ENCODE peak calls at places on chromosomes 11 and 22, in four cellular contexts. E is T-helper 1 cell, A is GM04504, W is NCI-H1694 treated with DMSO at 0.1 percent for 48 hours. O is an unnamed sample.

GRCh38 chr11:96303980-96304379 is 39.0 kb downstream of the MAML2 start:
- DNase-seq in A (no peak), E (no peak), W (no peak), O (no peak)

GRCh38 chr22:42919199-42919598 is 62.1 kb upstream of the ARFGAP3 start:
- DNase-seq in E (no peak), A (no peak), W (no peak), O (peak; percentile 77)

GRCh38 chr11:58594826-58595225 is 16.0 kb downstream of the ZFP91 start:
- DNase-seq in W (no peak), E (no peak), A (no peak), O (no peak)

GRCh38 chr11:128310676-128311445 is 276.5 kb downstream of the ETS1 start:
- DNase-seq in E (no peak), A (no peak), W (no peak), O (no peak)

GRCh38 chr11:117877120-117877784 is 794 bp upstream of the FXYD6 start:
- DNase-seq in W (no peak), A (no peak), E (no peak), O (no peak)

GRCh38 chr11:109946322-109946846 is 146.8 kb upstream of the ZC3H12C start:
- DNase-seq in E (no peak), W (peak; percentile 31), A (peak; percentile 87), O (peak; percentile 89)

GRCh38 chr22:32858121-32858703 is 56.7 kb downstream of the TIMP3 start:
- DNase-seq in E (no peak), W (no peak), A (no peak), O (no peak)

GRCh38 chr11:115561116-115561515 is 56.9 kb upstream of the CADM1 start:
- DNase-seq in W (no peak), E (no peak), A (no peak), O (no peak)

GRCh38 chr11:127925430-127925829 is 661.9 kb downstream of the ETS1 start:
- DNase-seq in E (no peak), A (peak; percentile 3), W (no peak), O (no peak)

GRCh38 chr11:45141631-45142030 is 4.8 kb upstream of the PRDM11 start:
- DNase-seq in W (no peak), E (no peak), A (no peak), O (no peak)

GRCh38 chr22:22110548-22111266 is 128.1 kb upstream of the TOP3B start:
- DNase-seq in E (no peak), A (peak; percentile 55), W (peak; percentile 3), O (peak; percentile 17)

GRCh38 chr22:47923011-47923427 is 1160.6 kb downstream of the TBC1D22A start:
- DNase-seq in W (no peak), A (no peak), E (no peak), O (no peak)

GRCh38 chr11:78195917-78196545 is 7.3 kb downstream of the USP35 start:
- DNase-seq in A (no peak), E (no peak), W (no peak), O (no peak)

GRCh38 chr22:20577045-20577444 is 69.6 kb downstream of the MED15 start:
- DNase-seq in W (no peak), E (no peak), A (no peak), O (no peak)

GRCh38 chr11:3169235-3169951 is 4.3 kb upstream of the OSBPL5 start:
- DNase-seq in E (no peak), W (no peak), A (peak; percentile 51), O (no peak)

GRCh38 chr11:112511271-112511670 is 250.6 kb upstream of the PLET1 start:
- DNase-seq in E (no peak), W (no peak), A (no peak), O (no peak)

GRCh38 chr11:1453611-1454386 is 32.8 kb downstream of the MOB2 start:
- DNase-seq in A (no peak), W (no peak), E (no peak), O (no peak)

GRCh38 chr11:96045622-96046456 is 121.9 kb upstream of the MTMR2 start:
- DNase-seq in W (peak; percentile 45), E (no peak), A (no peak), O (peak; percentile 88)

GRCh38 chr11:13667795-13668101 is 720 bp upstream of the FAR1 start:
- DNase-seq in W (no peak), A (no peak), E (no peak), O (no peak)

GRCh38 chr11:86219291-86220193 is 25.0 kb upstream of the EED start:
- DNase-seq in W (no peak), E (no peak), A (no peak), O (no peak)

GRCh38 chr22:45504703-45505341 is 2.1 kb downstream of the FBLN1 start:
- DNase-seq in E (no peak), W (peak; percentile 12), A (no peak), O (peak; percentile 79)

GRCh38 chr11:110092577-110093406 is at the start of gene ZC3H12C:
- DNase-seq in E (no peak), A (peak; percentile 68), W (peak; percentile 39), O (peak; percentile 93)

GRCh38 chr11:17760102-17761029 is 25.8 kb downstream of the KCNC1 start:
- DNase-seq in E (no peak), W (no peak), A (peak; percentile 8), O (no peak)

GRCh38 chr11:33899383-33900037 is 7.6 kb upstream of the LMO2 start:
- DNase-seq in E (no peak), W (peak; percentile 82), A (peak; percentile 78), O (peak; percentile 64)

GRCh38 chr22:44207981-44208317 is 27.2 kb downstream of the PARVG start:
- DNase-seq in W (no peak), E (no peak), A (no peak), O (no peak)

GRCh38 chr22:24810043-24810749 is 4.2 kb downstream of the SGSM1 start:
- DNase-seq in E (no peak), A (no peak), W (no peak), O (no peak)

GRCh38 chr11:96049426-96049825 is 125.5 kb upstream of the MTMR2 start:
- DNase-seq in E (no peak), W (no peak), A (no peak), O (no peak)

GRCh38 chr22:49968313-49968830 is 7.8 kb downstream of the PIM3 start:
- DNase-seq in A (no peak), W (no peak), E (peak; percentile 7), O (no peak)

GRCh38 chr11:32775908-32776307 is 18.6 kb downstream of the CCDC73 start:
- DNase-seq in W (no peak), A (no peak), E (no peak), O (no peak)

GRCh38 chr22:20805972-20806471 is 32.1 kb downstream of the SERPIND1 start:
- DNase-seq in A (no peak), W (no peak), E (no peak), O (no peak)

GRCh38 chr11:65553301-65554001 is 4.7 kb downstream of the LTBP3 start:
- DNase-seq in A (no peak), E (peak; percentile 44), W (no peak), O (peak; percentile 43)

GRCh38 chr11:19725379-19726079 is 12.9 kb downstream of the NAV2 start:
- DNase-seq in W (no peak), E (no peak), A (no peak), O (no peak)

GRCh38 chr22:37953062-37953436 is 352 bp downstream of the C22orf23 start:
- DNase-seq in W (no peak), E (no peak), A (no peak), O (no peak)

GRCh38 chr22:33917744-33918406 is 2.4 kb downstream of the LARGE1 start:
- DNase-seq in W (no peak), A (no peak), E (no peak), O (no peak)

GRCh38 chr22:29369460-29369859 is 18.9 kb downstream of the AP1B1 start:
- DNase-seq in A (no peak), E (no peak), W (no peak), O (no peak)